ENCODE peak calls at places on chromosomes 12 and 14, in five cellular contexts. One of them, this sample, is unnamed.

GRCh38 chr14:62743569-62743968 is 301.7 kb downstream of the KCNH5 start:
- DNase-seq in fibroblast of the aortic adventitia: no peak
- DNase-seq in Panc1: no peak
- DNase-seq in bronchial epithelial cell: no peak
- DNase-seq in upper lobe of right lung: no peak
- DNase-seq in this sample: no peak

GRCh38 chr14:24262821-24263733 is at the start of gene TGM1:
- DNase-seq in upper lobe of right lung: no peak
- DNase-seq in Panc1: no peak
- DNase-seq in bronchial epithelial cell: peak
- DNase-seq in fibroblast of the aortic adventitia: no peak
- DNase-seq in this sample: no peak

GRCh38 chr14:61229475-61229888 is 51.7 kb downstream of the TMEM30B start:
- DNase-seq in upper lobe of right lung: no peak
- DNase-seq in fibroblast of the aortic adventitia: no peak
- DNase-seq in Panc1: no peak
- DNase-seq in bronchial epithelial cell: no peak
- DNase-seq in this sample: no peak

GRCh38 chr14:100391182-100391581 is 68.0 kb downstream of the SLC25A47 start:
- DNase-seq in fibroblast of the aortic adventitia: no peak
- DNase-seq in Panc1: no peak
- DNase-seq in bronchial epithelial cell: no peak
- DNase-seq in upper lobe of right lung: no peak
- DNase-seq in this sample: no peak

GRCh38 chr14:101737414-101738367 is 23.8 kb upstream of the PPP2R5C start:
- DNase-seq in Panc1: no peak
- DNase-seq in fibroblast of the aortic adventitia: no peak
- DNase-seq in bronchial epithelial cell: no peak
- DNase-seq in upper lobe of right lung: no peak
- DNase-seq in this sample: no peak

GRCh38 chr14:72541546-72541945 is 352.4 kb downstream of the DPF3 start:
- DNase-seq in fibroblast of the aortic adventitia: no peak
- DNase-seq in Panc1: no peak
- DNase-seq in bronchial epithelial cell: no peak
- DNase-seq in upper lobe of right lung: no peak
- DNase-seq in this sample: no peak

GRCh38 chr12:69274861-69275260 is 35.5 kb downstream of the CPSF6 start:
- DNase-seq in upper lobe of right lung: no peak
- DNase-seq in Panc1: no peak
- DNase-seq in fibroblast of the aortic adventitia: peak
- DNase-seq in bronchial epithelial cell: peak
- DNase-seq in this sample: peak

GRCh38 chr14:34043627-34044372 is 92.9 kb upstream of the EGLN3 start:
- DNase-seq in bronchial epithelial cell: peak
- DNase-seq in fibroblast of the aortic adventitia: no peak
- DNase-seq in upper lobe of right lung: no peak
- DNase-seq in Panc1: no peak
- DNase-seq in this sample: no peak

GRCh38 chr12:91781114-91781513 is 364.5 kb downstream of the BTG1 start:
- DNase-seq in Panc1: no peak
- DNase-seq in upper lobe of right lung: no peak
- DNase-seq in fibroblast of the aortic adventitia: peak
- DNase-seq in bronchial epithelial cell: peak
- DNase-seq in this sample: peak

GRCh38 chr12:129934977-129935376 is 31.2 kb upstream of the TMEM132D start:
- DNase-seq in Panc1: no peak
- DNase-seq in upper lobe of right lung: no peak
- DNase-seq in fibroblast of the aortic adventitia: no peak
- DNase-seq in bronchial epithelial cell: no peak
- DNase-seq in this sample: no peak

GRCh38 chr14:53542692-53543091 is 389.6 kb upstream of the DDHD1 start:
- DNase-seq in fibroblast of the aortic adventitia: peak
- DNase-seq in upper lobe of right lung: no peak
- DNase-seq in bronchial epithelial cell: peak
- DNase-seq in Panc1: no peak
- DNase-seq in this sample: peak

GRCh38 chr14:36835145-36835544 is 173.5 kb downstream of the PAX9 start:
- DNase-seq in Panc1: no peak
- DNase-seq in upper lobe of right lung: no peak
- DNase-seq in bronchial epithelial cell: no peak
- DNase-seq in fibroblast of the aortic adventitia: no peak
- DNase-seq in this sample: no peak

DNA sequence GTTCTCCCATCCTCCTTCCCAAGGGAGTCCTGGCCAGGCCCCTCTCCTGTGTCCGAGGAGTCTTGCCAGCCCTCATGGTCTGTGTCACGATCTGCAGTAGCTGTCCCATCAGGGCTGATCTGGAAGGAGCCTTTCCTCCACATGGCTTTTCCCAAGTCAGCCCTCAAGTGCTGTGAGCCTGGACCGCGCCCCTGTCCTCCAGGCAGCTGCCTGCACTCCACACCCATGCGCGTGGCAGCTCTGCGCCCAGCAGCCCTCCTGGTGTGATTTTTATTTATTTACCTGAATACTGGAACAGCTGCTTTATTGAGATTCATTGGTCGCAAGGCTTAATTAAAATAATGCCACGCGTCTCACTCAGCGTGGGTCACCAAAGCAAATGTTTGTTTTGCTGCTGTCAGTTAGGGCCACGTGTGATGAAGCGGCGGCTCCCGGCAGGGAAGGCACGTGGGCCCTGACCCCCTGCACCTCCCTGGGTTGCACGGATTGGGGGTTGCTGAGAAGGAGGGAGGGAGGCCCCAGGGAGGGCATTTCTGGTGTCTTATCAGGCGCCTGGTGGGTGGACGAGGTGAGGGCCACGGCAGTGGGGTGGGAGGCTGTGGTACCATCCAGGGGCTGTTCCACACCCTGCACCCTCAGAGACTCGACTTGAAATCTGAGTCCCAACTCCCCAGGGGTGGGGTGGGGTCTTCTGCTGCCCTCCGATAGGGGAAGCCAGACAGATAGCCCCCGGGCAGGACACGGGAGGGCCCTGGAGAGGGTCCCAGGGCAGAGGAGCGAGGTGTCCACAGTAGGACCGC is 206.3 kb upstream of the C14orf180 start:
- DNase-seq in fibroblast of the aortic adventitia: no peak
- DNase-seq in bronchial epithelial cell: no peak
- DNase-seq in upper lobe of right lung: no peak
- DNase-seq in Panc1: no peak
- DNase-seq in this sample: no peak
- TF ChIP-seq CTCF in fibroblast of the aortic adventitia: no peak
- TF ChIP-seq CTCF in bronchial epithelial cell: no peak
- TF ChIP-seq CTCF in upper lobe of right lung: no peak
- TF ChIP-seq CTCF in Panc1: no peak
- TF ChIP-seq CTCF in this sample: no peak

DNA sequence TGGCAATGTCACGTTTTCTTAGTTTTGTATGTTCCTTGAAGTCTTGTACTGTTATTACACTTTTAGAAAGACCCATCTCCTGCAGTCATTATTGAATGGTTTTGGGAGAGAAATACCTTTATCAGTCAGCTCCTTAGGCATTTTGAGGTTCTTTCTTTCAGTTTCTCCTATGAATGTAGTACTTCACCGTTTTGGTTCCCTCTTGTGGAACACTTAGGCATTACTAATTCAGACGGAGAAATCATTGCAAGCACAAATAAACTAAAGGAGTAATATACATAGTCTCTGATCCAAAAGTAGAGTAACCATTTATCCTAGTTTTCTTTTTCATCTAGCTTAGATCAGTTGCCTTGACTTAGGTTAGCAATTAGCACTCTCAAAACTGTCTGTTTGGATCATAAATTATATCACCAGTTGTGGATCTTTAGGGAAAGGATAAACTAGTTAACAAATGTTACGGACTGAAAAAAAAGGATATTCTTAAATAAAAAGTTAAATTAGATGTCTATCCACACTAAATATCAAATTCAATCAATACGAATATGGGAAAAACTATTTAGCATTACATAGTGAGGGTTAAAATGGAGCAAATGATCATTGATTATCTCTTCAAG is 1538.3 kb upstream of the SEL1L start:
- DNase-seq in upper lobe of right lung: no peak
- DNase-seq in fibroblast of the aortic adventitia: no peak
- DNase-seq in Panc1: no peak
- DNase-seq in bronchial epithelial cell: peak
- DNase-seq in this sample: no peak
- TF ChIP-seq CTCF in upper lobe of right lung: peak
- TF ChIP-seq CTCF in fibroblast of the aortic adventitia: no peak
- TF ChIP-seq CTCF in Panc1: peak
- TF ChIP-seq CTCF in bronchial epithelial cell: peak
- TF ChIP-seq CTCF in this sample: peak

GRCh38 chr12:14936224-14936861 is 2.0 kb downstream of the ERP27 start:
- DNase-seq in upper lobe of right lung: no peak
- DNase-seq in Panc1: no peak
- DNase-seq in fibroblast of the aortic adventitia: no peak
- DNase-seq in bronchial epithelial cell: peak
- DNase-seq in this sample: no peak
- TF ChIP-seq CTCF in upper lobe of right lung: peak
- TF ChIP-seq CTCF in Panc1: no peak
- TF ChIP-seq CTCF in fibroblast of the aortic adventitia: no peak
- TF ChIP-seq CTCF in bronchial epithelial cell: peak
- TF ChIP-seq CTCF in this sample: peak

DNA sequence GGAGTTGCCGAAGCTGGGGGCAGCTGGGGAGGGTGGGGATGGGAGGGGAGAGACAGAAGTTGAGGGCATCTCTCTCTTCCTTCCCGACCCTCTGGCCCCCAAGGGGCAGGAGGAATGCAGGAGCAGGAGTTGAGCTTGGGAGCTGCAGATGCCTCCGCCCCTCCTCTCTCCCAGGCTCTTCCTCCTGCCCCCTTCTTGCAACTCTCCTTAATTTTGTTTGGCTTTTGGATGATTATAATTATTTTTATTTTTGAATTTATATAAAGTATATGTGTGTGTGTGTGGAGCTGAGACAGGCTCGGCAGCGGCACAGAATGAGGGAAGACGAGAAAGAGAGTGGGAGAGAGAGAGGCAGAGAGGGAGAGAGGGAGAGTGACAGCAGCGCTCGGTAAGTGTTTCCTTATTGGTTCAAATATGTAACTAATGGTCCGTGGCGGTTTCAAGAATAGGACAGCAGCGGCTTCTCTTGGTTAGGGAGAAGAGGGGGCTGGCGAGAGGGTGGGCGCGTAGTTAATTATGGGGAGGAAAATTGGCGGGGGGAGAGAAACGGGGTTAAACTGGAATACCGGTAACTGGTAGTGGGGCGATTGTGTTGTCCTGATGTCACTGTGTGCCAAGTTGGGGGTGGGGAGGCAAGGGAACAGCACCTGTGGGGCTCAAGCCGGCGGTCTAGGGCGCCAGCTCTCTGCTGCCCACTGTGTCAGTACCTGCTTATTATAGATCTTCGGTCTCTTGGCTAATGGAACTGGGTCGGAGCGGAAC is 8.4 kb downstream of the HOXC8 start:
- DNase-seq in upper lobe of right lung: no peak
- DNase-seq in Panc1: no peak
- DNase-seq in bronchial epithelial cell: no peak
- DNase-seq in fibroblast of the aortic adventitia: no peak
- DNase-seq in this sample: no peak
- TF ChIP-seq CTCF in upper lobe of right lung: no peak
- TF ChIP-seq CTCF in Panc1: peak
- TF ChIP-seq CTCF in bronchial epithelial cell: no peak
- TF ChIP-seq CTCF in fibroblast of the aortic adventitia: peak
- TF ChIP-seq CTCF in this sample: no peak

GRCh38 chr14:93206793-93207467 is at the start of the genes GON7 and UBR7:
- DNase-seq in bronchial epithelial cell: peak
- DNase-seq in fibroblast of the aortic adventitia: peak
- DNase-seq in upper lobe of right lung: peak
- DNase-seq in Panc1: peak
- DNase-seq in this sample: peak

GRCh38 chr14:93212432-93212831 is 5.4 kb downstream of the UBR7 start:
- DNase-seq in fibroblast of the aortic adventitia: no peak
- DNase-seq in Panc1: no peak
- DNase-seq in bronchial epithelial cell: no peak
- DNase-seq in upper lobe of right lung: no peak
- DNase-seq in this sample: no peak

GRCh38 chr14:93207468-93208308 is 632 bp downstream of the UBR7 start:
- DNase-seq in upper lobe of right lung: no peak
- DNase-seq in fibroblast of the aortic adventitia: peak
- DNase-seq in Panc1: peak
- DNase-seq in bronchial epithelial cell: peak
- DNase-seq in this sample: peak
- TF ChIP-seq CTCF in upper lobe of right lung: peak
- TF ChIP-seq CTCF in fibroblast of the aortic adventitia: peak
- TF ChIP-seq CTCF in Panc1: peak
- TF ChIP-seq CTCF in bronchial epithelial cell: peak
- TF ChIP-seq CTCF in this sample: peak

DNA sequence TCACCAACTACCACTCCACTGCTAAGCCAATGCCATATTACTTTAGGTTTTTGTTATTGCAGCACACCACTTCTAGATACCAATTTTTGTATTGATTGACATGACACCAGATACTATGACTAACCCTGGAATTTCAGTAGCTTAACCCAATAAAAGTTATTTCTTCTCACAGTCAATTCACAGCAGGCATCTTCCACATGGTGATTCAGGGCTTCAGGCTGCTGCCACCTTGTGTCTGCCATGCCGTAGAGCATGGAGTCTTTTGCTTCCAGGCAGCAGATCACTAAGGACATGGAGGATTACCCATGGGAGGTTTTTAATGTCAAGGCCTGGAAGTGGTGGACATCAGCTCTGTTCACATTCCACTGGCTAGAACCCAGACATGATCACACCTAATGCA is 56.4 kb upstream of the LTA4H start:
- DNase-seq in bronchial epithelial cell: peak
- DNase-seq in upper lobe of right lung: no peak
- DNase-seq in Panc1: no peak
- DNase-seq in fibroblast of the aortic adventitia: no peak
- DNase-seq in this sample: peak
- TF ChIP-seq CTCF in bronchial epithelial cell: peak
- TF ChIP-seq CTCF in upper lobe of right lung: no peak
- TF ChIP-seq CTCF in Panc1: peak
- TF ChIP-seq CTCF in fibroblast of the aortic adventitia: no peak
- TF ChIP-seq CTCF in this sample: no peak

GRCh38 chr14:21894003-21894897 is 220.6 kb upstream of the OR4E1 start:
- DNase-seq in Panc1: no peak
- DNase-seq in upper lobe of right lung: no peak
- DNase-seq in fibroblast of the aortic adventitia: no peak
- DNase-seq in bronchial epithelial cell: no peak
- DNase-seq in this sample: no peak
- TF ChIP-seq CTCF in Panc1: peak
- TF ChIP-seq CTCF in upper lobe of right lung: peak
- TF ChIP-seq CTCF in fibroblast of the aortic adventitia: no peak
- TF ChIP-seq CTCF in bronchial epithelial cell: peak
- TF ChIP-seq CTCF in this sample: peak

GRCh38 chr14:21840765-21841164 is 167.1 kb upstream of the OR4E1 start:
- DNase-seq in fibroblast of the aortic adventitia: no peak
- DNase-seq in Panc1: no peak
- DNase-seq in bronchial epithelial cell: peak
- DNase-seq in upper lobe of right lung: no peak
- DNase-seq in this sample: peak
- TF ChIP-seq CTCF in fibroblast of the aortic adventitia: no peak
- TF ChIP-seq CTCF in Panc1: no peak
- TF ChIP-seq CTCF in bronchial epithelial cell: no peak
- TF ChIP-seq CTCF in upper lobe of right lung: no peak
- TF ChIP-seq CTCF in this sample: no peak

GRCh38 chr14:103085106-103086091 is 1.4 kb downstream of the LBHD2 start:
- DNase-seq in fibroblast of the aortic adventitia: no peak
- DNase-seq in Panc1: no peak
- DNase-seq in upper lobe of right lung: no peak
- DNase-seq in bronchial epithelial cell: no peak
- DNase-seq in this sample: no peak
- TF ChIP-seq CTCF in fibroblast of the aortic adventitia: peak
- TF ChIP-seq CTCF in Panc1: peak
- TF ChIP-seq CTCF in upper lobe of right lung: no peak
- TF ChIP-seq CTCF in bronchial epithelial cell: peak
- TF ChIP-seq CTCF in this sample: peak